ENCODE peak calls at places on chromosomes 7 and 10, in six cellular contexts. One of them, this sample, is unnamed.

GRCh38 chr10:5890519-5890878 is 456 bp downstream of the FBH1 start:
- DNase-seq in astrocyte of the spinal cord: no peak
- DNase-seq in chondrocyte: no peak
- DNase-seq in H9: no peak
- DNase-seq in left lung: no peak
- DNase-seq in RWPE1: peak; percentile 36
- DNase-seq in this sample: no peak

GRCh38 chr10:112721080-112721698 is 228.9 kb upstream of the TCF7L2 start:
- DNase-seq in astrocyte of the spinal cord: peak; percentile 42
- DNase-seq in chondrocyte: no peak
- DNase-seq in H9: no peak
- DNase-seq in left lung: no peak
- DNase-seq in RWPE1: peak; percentile 53
- DNase-seq in this sample: no peak

GRCh38 chr10:688621-689426 is 644 bp downstream of the DIP2C start:
- DNase-seq in astrocyte of the spinal cord: peak; percentile 45
- DNase-seq in chondrocyte: peak; percentile 72
- DNase-seq in H9: no peak
- DNase-seq in left lung: no peak
- DNase-seq in RWPE1: no peak
- DNase-seq in this sample: no peak

GRCh38 chr7:68417659-68418058 is 1180.6 kb upstream of the AUTS2 start:
- DNase-seq in astrocyte of the spinal cord: no peak
- DNase-seq in chondrocyte: no peak
- DNase-seq in H9: no peak
- DNase-seq in left lung: no peak
- DNase-seq in RWPE1: no peak
- DNase-seq in this sample: no peak

GRCh38 chr7:114790526-114790925 is 131.4 kb upstream of the MDFIC start:
- DNase-seq in astrocyte of the spinal cord: no peak
- DNase-seq in chondrocyte: no peak
- DNase-seq in H9: no peak
- DNase-seq in left lung: no peak
- DNase-seq in RWPE1: no peak
- DNase-seq in this sample: no peak

GRCh38 chr10:17859492-17860156 is 50.5 kb downstream of the MRC1 start:
- DNase-seq in astrocyte of the spinal cord: no peak
- DNase-seq in chondrocyte: no peak
- DNase-seq in H9: no peak
- DNase-seq in left lung: no peak
- DNase-seq in RWPE1: no peak
- DNase-seq in this sample: no peak

GRCh38 chr7:100546129-100546867 is 7.3 kb downstream of the AGFG2 start:
- DNase-seq in astrocyte of the spinal cord: no peak
- DNase-seq in chondrocyte: no peak
- DNase-seq in H9: no peak
- DNase-seq in left lung: no peak
- DNase-seq in RWPE1: no peak
- DNase-seq in this sample: no peak

GRCh38 chr7:112510032-112510742 is 29.4 kb downstream of the LSMEM1 start:
- DNase-seq in astrocyte of the spinal cord: peak; percentile 79
- DNase-seq in chondrocyte: no peak
- DNase-seq in H9: no peak
- DNase-seq in left lung: no peak
- DNase-seq in RWPE1: no peak
- DNase-seq in this sample: peak; percentile 48

GRCh38 chr7:106781828-106782544 is 83.1 kb upstream of the PIK3CG start:
- DNase-seq in astrocyte of the spinal cord: no peak
- DNase-seq in chondrocyte: no peak
- DNase-seq in H9: no peak
- DNase-seq in left lung: no peak
- DNase-seq in RWPE1: no peak
- DNase-seq in this sample: no peak

GRCh38 chr10:22253578-22253882 is 35.7 kb upstream of the EBLN1 start:
- DNase-seq in astrocyte of the spinal cord: no peak
- DNase-seq in chondrocyte: no peak
- DNase-seq in H9: no peak
- DNase-seq in left lung: peak; percentile 89
- DNase-seq in RWPE1: no peak
- DNase-seq in this sample: peak; percentile 54

GRCh38 chr10:4151466-4151865 is 366.5 kb upstream of the KLF6 start:
- DNase-seq in astrocyte of the spinal cord: peak; percentile 5
- DNase-seq in chondrocyte: no peak
- DNase-seq in H9: peak; percentile 64
- DNase-seq in left lung: no peak
- DNase-seq in RWPE1: no peak
- DNase-seq in this sample: no peak

GRCh38 chr7:44735403-44736165 is 13.1 kb upstream of the ZMIZ2 start:
- DNase-seq in astrocyte of the spinal cord: peak; percentile 97
- DNase-seq in chondrocyte: no peak
- DNase-seq in H9: no peak
- DNase-seq in left lung: no peak
- DNase-seq in RWPE1: peak; percentile 78
- DNase-seq in this sample: peak; percentile 67

GRCh38 chr7:33895025-33895804 is 10.1 kb upstream of the BMPER start:
- DNase-seq in astrocyte of the spinal cord: peak; percentile 83
- DNase-seq in chondrocyte: peak; percentile 95
- DNase-seq in H9: peak; percentile 93
- DNase-seq in left lung: peak; percentile 93
- DNase-seq in RWPE1: peak; percentile 70
- DNase-seq in this sample: peak; percentile 58

GRCh38 chr10:1360581-1361164 is 304.5 kb downstream of the WDR37 start:
- DNase-seq in astrocyte of the spinal cord: peak; percentile 3
- DNase-seq in chondrocyte: no peak
- DNase-seq in H9: peak; percentile 71
- DNase-seq in left lung: no peak
- DNase-seq in RWPE1: no peak
- DNase-seq in this sample: no peak

GRCh38 chr10:85612378-85612775 is 754.2 kb downstream of the GRID1 start:
- DNase-seq in astrocyte of the spinal cord: no peak
- DNase-seq in chondrocyte: no peak
- DNase-seq in H9: no peak
- DNase-seq in left lung: no peak
- DNase-seq in RWPE1: no peak
- DNase-seq in this sample: no peak

GRCh38 chr7:99794585-99795502 is 10.9 kb upstream of the CYP3A4 start:
- DNase-seq in astrocyte of the spinal cord: peak; percentile 6
- DNase-seq in chondrocyte: no peak
- DNase-seq in H9: no peak
- DNase-seq in left lung: no peak
- DNase-seq in RWPE1: no peak
- DNase-seq in this sample: no peak

GRCh38 chr7:153193144-153193595 is 433.6 kb downstream of the ACTR3B start:
- DNase-seq in astrocyte of the spinal cord: no peak
- DNase-seq in chondrocyte: no peak
- DNase-seq in H9: peak; percentile 79
- DNase-seq in left lung: peak; percentile 83
- DNase-seq in RWPE1: no peak
- DNase-seq in this sample: no peak

GRCh38 chr10:27685686-27686085 is 59.9 kb downstream of the MKX start:
- DNase-seq in astrocyte of the spinal cord: no peak
- DNase-seq in chondrocyte: no peak
- DNase-seq in H9: no peak
- DNase-seq in left lung: no peak
- DNase-seq in RWPE1: no peak
- DNase-seq in this sample: no peak

GRCh38 chr10:121910673-121911420 is 17.0 kb downstream of the ATE1 start:
- DNase-seq in astrocyte of the spinal cord: peak; percentile 46
- DNase-seq in chondrocyte: no peak
- DNase-seq in H9: no peak
- DNase-seq in left lung: no peak
- DNase-seq in RWPE1: no peak
- DNase-seq in this sample: no peak

GRCh38 chr7:4931932-4932331 is 27.1 kb downstream of the MMD2 start:
- DNase-seq in astrocyte of the spinal cord: no peak
- DNase-seq in chondrocyte: no peak
- DNase-seq in H9: peak; percentile 73
- DNase-seq in left lung: no peak
- DNase-seq in RWPE1: no peak
- DNase-seq in this sample: no peak

GRCh38 chr7:127874951-127875608 is 156.2 kb downstream of the LRRC4 start:
- DNase-seq in astrocyte of the spinal cord: no peak
- DNase-seq in chondrocyte: no peak
- DNase-seq in H9: no peak
- DNase-seq in left lung: no peak
- DNase-seq in RWPE1: no peak
- DNase-seq in this sample: no peak

GRCh38 chr10:49165940-49166803 is 22.0 kb downstream of the TMEM273 start:
- DNase-seq in astrocyte of the spinal cord: no peak
- DNase-seq in chondrocyte: no peak
- DNase-seq in H9: no peak
- DNase-seq in left lung: no peak
- DNase-seq in RWPE1: no peak
- DNase-seq in this sample: no peak

GRCh38 chr7:149225656-149226055 is 13.8 kb upstream of the ZNF212 start:
- DNase-seq in astrocyte of the spinal cord: no peak
- DNase-seq in chondrocyte: no peak
- DNase-seq in H9: no peak
- DNase-seq in left lung: no peak
- DNase-seq in RWPE1: no peak
- DNase-seq in this sample: no peak

GRCh38 chr10:45592432-45592831 is 80.1 kb downstream of the ZFAND4 start:
- DNase-seq in astrocyte of the spinal cord: no peak
- DNase-seq in chondrocyte: no peak
- DNase-seq in H9: no peak
- DNase-seq in left lung: no peak
- DNase-seq in RWPE1: no peak
- DNase-seq in this sample: no peak

GRCh38 chr10:125538947-125539649 is 143.9 kb downstream of the TEX36 start:
- DNase-seq in astrocyte of the spinal cord: no peak
- DNase-seq in chondrocyte: no peak
- DNase-seq in H9: no peak
- DNase-seq in left lung: no peak
- DNase-seq in RWPE1: no peak
- DNase-seq in this sample: no peak

GRCh38 chr10:115968236-115968635 is 304.8 kb downstream of the GFRA1 start:
- DNase-seq in astrocyte of the spinal cord: no peak
- DNase-seq in chondrocyte: no peak
- DNase-seq in H9: no peak
- DNase-seq in left lung: no peak
- DNase-seq in RWPE1: no peak
- DNase-seq in this sample: no peak
- TF ChIP-seq CTCF in astrocyte of the spinal cord: no peak
- TF ChIP-seq CTCF in chondrocyte: no peak
- TF ChIP-seq CTCF in H9: peak; percentile 28
- TF ChIP-seq CTCF in left lung: no peak
- TF ChIP-seq CTCF in RWPE1: no peak
- TF ChIP-seq CTCF in this sample: no peak

GRCh38 chr7:29797112-29797944 is 9.0 kb upstream of the WIPF3 start:
- DNase-seq in astrocyte of the spinal cord: no peak
- DNase-seq in chondrocyte: no peak
- DNase-seq in H9: no peak
- DNase-seq in left lung: no peak
- DNase-seq in RWPE1: no peak
- DNase-seq in this sample: no peak
- TF ChIP-seq CTCF in astrocyte of the spinal cord: no peak
- TF ChIP-seq CTCF in chondrocyte: no peak
- TF ChIP-seq CTCF in H9: peak; percentile 9
- TF ChIP-seq CTCF in left lung: no peak
- TF ChIP-seq CTCF in RWPE1: no peak
- TF ChIP-seq CTCF in this sample: no peak

GRCh38 chr10:50232261-50232639 is 19.1 kb downstream of the ASAH2 start:
- DNase-seq in astrocyte of the spinal cord: no peak
- DNase-seq in chondrocyte: no peak
- DNase-seq in H9: no peak
- DNase-seq in left lung: no peak
- DNase-seq in RWPE1: no peak
- DNase-seq in this sample: no peak
- TF ChIP-seq CTCF in astrocyte of the spinal cord: no peak
- TF ChIP-seq CTCF in chondrocyte: no peak
- TF ChIP-seq CTCF in H9: no peak
- TF ChIP-seq CTCF in left lung: no peak
- TF ChIP-seq CTCF in RWPE1: no peak
- TF ChIP-seq CTCF in this sample: no peak

DNA sequence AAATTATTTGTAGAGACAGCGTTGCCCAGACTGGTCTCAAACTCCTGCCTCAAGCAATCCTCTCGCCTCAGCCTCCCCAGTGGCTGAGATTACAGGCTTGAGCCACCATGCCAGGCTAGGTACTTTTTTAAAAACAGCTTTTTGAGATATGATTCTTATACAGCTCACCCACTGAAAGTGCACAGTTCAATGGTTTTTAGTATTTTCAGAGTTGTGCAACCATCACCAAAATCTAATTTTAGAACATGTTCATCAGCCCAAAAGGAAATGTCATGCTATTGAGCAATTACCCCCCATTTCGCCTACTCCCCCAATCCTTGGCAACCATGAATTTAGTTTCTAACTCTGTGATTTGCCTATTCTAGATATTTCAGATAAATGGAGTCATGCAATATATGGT is 73.7 kb downstream of the EVX1 start:
- DNase-seq in astrocyte of the spinal cord: no peak
- DNase-seq in chondrocyte: no peak
- DNase-seq in H9: no peak
- DNase-seq in left lung: no peak
- DNase-seq in RWPE1: no peak
- DNase-seq in this sample: no peak
- TF ChIP-seq CTCF in astrocyte of the spinal cord: no peak
- TF ChIP-seq CTCF in chondrocyte: no peak
- TF ChIP-seq CTCF in H9: no peak
- TF ChIP-seq CTCF in left lung: no peak
- TF ChIP-seq CTCF in RWPE1: no peak
- TF ChIP-seq CTCF in this sample: no peak

DNA sequence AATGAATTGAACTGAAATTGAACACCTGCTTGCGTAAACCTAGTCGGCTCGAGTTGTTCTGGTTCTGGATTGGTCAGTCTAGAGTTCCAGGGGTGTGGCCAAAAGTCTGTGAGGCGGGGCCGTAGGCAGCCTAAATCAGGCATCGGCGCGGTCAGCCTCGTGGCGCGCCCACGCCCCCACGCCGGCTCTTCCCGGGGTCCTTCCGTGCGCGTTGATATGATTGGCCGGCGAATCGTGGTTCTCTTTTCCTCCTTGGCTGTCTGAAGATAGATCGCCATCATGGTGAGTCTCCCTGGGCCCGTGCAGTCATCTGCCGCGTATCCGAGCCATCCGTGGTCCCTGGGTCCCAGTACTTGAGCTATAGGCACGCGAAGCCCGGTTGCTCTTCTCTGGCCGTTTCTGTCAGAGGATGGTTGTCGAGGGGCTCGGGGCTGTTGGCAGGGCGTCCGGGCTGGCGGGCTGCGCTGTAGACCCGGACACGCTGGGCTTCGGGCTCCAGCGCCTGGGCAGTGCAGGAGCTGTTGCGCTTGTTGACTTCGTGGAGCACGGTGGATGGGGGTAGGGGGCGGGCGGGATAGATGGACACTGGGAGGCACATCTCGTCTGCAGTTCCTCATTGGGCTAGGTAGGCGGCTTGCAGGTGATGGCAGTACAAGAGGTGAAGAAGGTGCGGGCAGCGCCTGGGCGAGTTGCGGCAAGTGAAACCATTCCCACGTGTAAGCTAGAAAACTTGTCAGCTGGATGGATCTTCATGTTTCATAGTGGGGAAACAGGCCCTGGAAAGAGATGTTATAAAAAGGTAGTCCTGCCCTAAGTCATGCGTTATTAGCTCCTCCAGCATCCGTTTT is at the start of gene RPS24:
- DNase-seq in astrocyte of the spinal cord: peak; percentile 99
- DNase-seq in chondrocyte: no peak
- DNase-seq in H9: peak; percentile 96
- DNase-seq in left lung: peak; percentile 95
- DNase-seq in RWPE1: peak; percentile 99
- DNase-seq in this sample: peak; percentile 92
- TF ChIP-seq CTCF in astrocyte of the spinal cord: no peak
- TF ChIP-seq CTCF in chondrocyte: peak; percentile 11
- TF ChIP-seq CTCF in H9: no peak
- TF ChIP-seq CTCF in left lung: no peak
- TF ChIP-seq CTCF in RWPE1: no peak
- TF ChIP-seq CTCF in this sample: no peak